ENCODE peak calls at places on chromosomes 11 and 22, in six cellular contexts. One of them, this sample, is unnamed.

GRCh38 chr11:42315846-42316245 is 856.4 kb upstream of the LRRC4C start:
- DNase-seq in body of pancreas: no peak
- DNase-seq in AG09319: no peak
- DNase-seq in brain microvascular endothelial cell: peak; percentile 56
- DNase-seq in cardiac fibroblast: peak; percentile 21
- DNase-seq in lung: no peak
- DNase-seq in this sample: no peak

GRCh38 chr11:37442576-37442975 is 844.5 kb upstream of the RAG2 start:
- DNase-seq in lung: no peak
- DNase-seq in AG09319: no peak
- DNase-seq in brain microvascular endothelial cell: no peak
- DNase-seq in cardiac fibroblast: no peak
- DNase-seq in body of pancreas: no peak
- DNase-seq in this sample: no peak

GRCh38 chr22:21796863-21797262 is 61.3 kb upstream of the YPEL1 start:
- DNase-seq in brain microvascular endothelial cell: no peak
- DNase-seq in lung: no peak
- DNase-seq in cardiac fibroblast: no peak
- DNase-seq in body of pancreas: no peak
- DNase-seq in AG09319: no peak
- DNase-seq in this sample: no peak

GRCh38 chr11:2809854-2810253 is 75.7 kb downstream of the CDKN1C start:
- DNase-seq in lung: no peak
- DNase-seq in AG09319: no peak
- DNase-seq in cardiac fibroblast: no peak
- DNase-seq in body of pancreas: no peak
- DNase-seq in brain microvascular endothelial cell: no peak
- DNase-seq in this sample: no peak

GRCh38 chr22:41862160-41862529 is 29.2 kb downstream of the SREBF2 start:
- DNase-seq in body of pancreas: no peak
- DNase-seq in cardiac fibroblast: peak; percentile 34
- DNase-seq in AG09319: no peak
- DNase-seq in lung: no peak
- DNase-seq in brain microvascular endothelial cell: no peak
- DNase-seq in this sample: no peak

GRCh38 chr11:76695133-76695532 is 24.6 kb upstream of the LRRC32 start:
- DNase-seq in AG09319: no peak
- DNase-seq in brain microvascular endothelial cell: no peak
- DNase-seq in body of pancreas: no peak
- DNase-seq in cardiac fibroblast: no peak
- DNase-seq in lung: no peak
- DNase-seq in this sample: no peak

GRCh38 chr11:36493332-36493731 is 16.7 kb downstream of the TRAF6 start:
- DNase-seq in lung: no peak
- DNase-seq in brain microvascular endothelial cell: no peak
- DNase-seq in cardiac fibroblast: no peak
- DNase-seq in AG09319: no peak
- DNase-seq in body of pancreas: no peak
- DNase-seq in this sample: no peak

GRCh38 chr11:122803716-122804115 is 34.6 kb upstream of the CRTAM start:
- DNase-seq in brain microvascular endothelial cell: no peak
- DNase-seq in lung: no peak
- DNase-seq in AG09319: no peak
- DNase-seq in cardiac fibroblast: no peak
- DNase-seq in body of pancreas: no peak
- DNase-seq in this sample: no peak

GRCh38 chr11:19605500-19606371 is 106.9 kb upstream of the NAV2 start:
- DNase-seq in lung: no peak
- DNase-seq in AG09319: peak; percentile 40
- DNase-seq in cardiac fibroblast: peak; percentile 93
- DNase-seq in body of pancreas: no peak
- DNase-seq in brain microvascular endothelial cell: no peak
- DNase-seq in this sample: no peak

GRCh38 chr11:33652001-33652400 is 48.6 kb downstream of the C11orf91 start:
- DNase-seq in AG09319: no peak
- DNase-seq in lung: no peak
- DNase-seq in body of pancreas: no peak
- DNase-seq in cardiac fibroblast: no peak
- DNase-seq in brain microvascular endothelial cell: no peak
- DNase-seq in this sample: no peak

GRCh38 chr11:32034149-32034548 is 56.7 kb upstream of the RCN1 start:
- DNase-seq in lung: no peak
- DNase-seq in cardiac fibroblast: peak; percentile 86
- DNase-seq in AG09319: peak; percentile 70
- DNase-seq in body of pancreas: no peak
- DNase-seq in brain microvascular endothelial cell: peak; percentile 99
- DNase-seq in this sample: no peak

GRCh38 chr11:67572747-67573419 is 10.7 kb upstream of the GSTP1 start:
- DNase-seq in AG09319: peak; percentile 15
- DNase-seq in body of pancreas: peak; percentile 75
- DNase-seq in cardiac fibroblast: peak; percentile 65
- DNase-seq in brain microvascular endothelial cell: peak; percentile 45
- DNase-seq in lung: peak; percentile 67
- DNase-seq in this sample: peak; percentile 44

GRCh38 chr11:64534391-64534801 is 56.6 kb upstream of the SLC22A12 start:
- DNase-seq in brain microvascular endothelial cell: no peak
- DNase-seq in AG09319: no peak
- DNase-seq in body of pancreas: no peak
- DNase-seq in lung: no peak
- DNase-seq in cardiac fibroblast: no peak
- DNase-seq in this sample: no peak

GRCh38 chr11:975824-976223 is 50.2 kb downstream of the AP2A2 start:
- DNase-seq in lung: no peak
- DNase-seq in brain microvascular endothelial cell: peak; percentile 22
- DNase-seq in AG09319: no peak
- DNase-seq in body of pancreas: no peak
- DNase-seq in cardiac fibroblast: peak; percentile 59
- DNase-seq in this sample: no peak

GRCh38 chr11:131025421-131026126 is 109.3 kb upstream of the SNX19 start:
- DNase-seq in cardiac fibroblast: no peak
- DNase-seq in AG09319: no peak
- DNase-seq in body of pancreas: no peak
- DNase-seq in lung: no peak
- DNase-seq in brain microvascular endothelial cell: no peak
- DNase-seq in this sample: no peak

GRCh38 chr22:46575915-46576555 is 38.6 kb upstream of the CELSR1 start:
- DNase-seq in AG09319: no peak
- DNase-seq in brain microvascular endothelial cell: no peak
- DNase-seq in body of pancreas: no peak
- DNase-seq in lung: peak; percentile 75
- DNase-seq in cardiac fibroblast: no peak
- DNase-seq in this sample: no peak

GRCh38 chr11:83768476-83768875 is 482.3 kb upstream of the CCDC90B start:
- DNase-seq in cardiac fibroblast: no peak
- DNase-seq in lung: no peak
- DNase-seq in AG09319: no peak
- DNase-seq in brain microvascular endothelial cell: no peak
- DNase-seq in body of pancreas: no peak
- DNase-seq in this sample: no peak

GRCh38 chr11:132028380-132029240 is 658.2 kb downstream of the NTM start:
- DNase-seq in AG09319: no peak
- DNase-seq in body of pancreas: peak; percentile 64
- DNase-seq in lung: no peak
- DNase-seq in brain microvascular endothelial cell: no peak
- DNase-seq in cardiac fibroblast: no peak
- DNase-seq in this sample: no peak

GRCh38 chr11:124757320-124757719 is 4.8 kb downstream of the ESAM start:
- DNase-seq in cardiac fibroblast: no peak
- DNase-seq in AG09319: no peak
- DNase-seq in lung: no peak
- DNase-seq in brain microvascular endothelial cell: no peak
- DNase-seq in body of pancreas: no peak
- DNase-seq in this sample: no peak

GRCh38 chr11:119739975-119740374 is 11.0 kb upstream of the NECTIN1 start:
- DNase-seq in lung: no peak
- DNase-seq in AG09319: no peak
- DNase-seq in brain microvascular endothelial cell: no peak
- DNase-seq in body of pancreas: peak; percentile 88
- DNase-seq in cardiac fibroblast: no peak
- DNase-seq in this sample: no peak

GRCh38 chr11:1632053-1632714 is 2.6 kb downstream of the KRTAP5-5 start:
- DNase-seq in lung: no peak
- DNase-seq in body of pancreas: peak; percentile 66
- DNase-seq in brain microvascular endothelial cell: no peak
- DNase-seq in AG09319: no peak
- DNase-seq in cardiac fibroblast: no peak
- DNase-seq in this sample: no peak

GRCh38 chr22:29793396-29793795 is 26.2 kb downstream of the UQCR10 start:
- DNase-seq in body of pancreas: no peak
- DNase-seq in brain microvascular endothelial cell: no peak
- DNase-seq in cardiac fibroblast: no peak
- DNase-seq in AG09319: no peak
- DNase-seq in lung: no peak
- DNase-seq in this sample: no peak

GRCh38 chr11:12508151-12508740 is 130.9 kb downstream of the PARVA start:
- DNase-seq in cardiac fibroblast: peak; percentile 89
- DNase-seq in lung: no peak
- DNase-seq in brain microvascular endothelial cell: peak; percentile 35
- DNase-seq in body of pancreas: no peak
- DNase-seq in AG09319: peak; percentile 70
- DNase-seq in this sample: no peak

GRCh38 chr11:20112291-20113146 is 47.8 kb downstream of the DBX1 start:
- DNase-seq in lung: peak; percentile 65
- DNase-seq in cardiac fibroblast: peak; percentile 91
- DNase-seq in brain microvascular endothelial cell: peak; percentile 92
- DNase-seq in AG09319: peak; percentile 73
- DNase-seq in body of pancreas: peak; percentile 73
- DNase-seq in this sample: no peak

GRCh38 chr11:43101113-43101512 is 210.7 kb upstream of the API5 start:
- DNase-seq in brain microvascular endothelial cell: no peak
- DNase-seq in AG09319: no peak
- DNase-seq in cardiac fibroblast: no peak
- DNase-seq in lung: no peak
- DNase-seq in body of pancreas: no peak
- DNase-seq in this sample: no peak

GRCh38 chr22:47192106-47192650 is 429.7 kb downstream of the TBC1D22A start:
- DNase-seq in body of pancreas: peak; percentile 8
- DNase-seq in brain microvascular endothelial cell: no peak
- DNase-seq in AG09319: no peak
- DNase-seq in cardiac fibroblast: no peak
- DNase-seq in lung: no peak
- DNase-seq in this sample: no peak

GRCh38 chr11:109075976-109076375 is 346.0 kb upstream of the C11orf87 start:
- DNase-seq in AG09319: no peak
- DNase-seq in cardiac fibroblast: peak; percentile 53
- DNase-seq in body of pancreas: no peak
- DNase-seq in brain microvascular endothelial cell: no peak
- DNase-seq in lung: no peak
- DNase-seq in this sample: no peak

GRCh38 chr11:109073032-109073822 is 348.8 kb upstream of the C11orf87 start:
- DNase-seq in body of pancreas: no peak
- DNase-seq in brain microvascular endothelial cell: no peak
- DNase-seq in cardiac fibroblast: no peak
- DNase-seq in AG09319: no peak
- DNase-seq in lung: no peak
- DNase-seq in this sample: no peak

GRCh38 chr11:109076870-109077269 is 345.1 kb upstream of the C11orf87 start:
- DNase-seq in brain microvascular endothelial cell: no peak
- DNase-seq in lung: no peak
- DNase-seq in cardiac fibroblast: peak; percentile 26
- DNase-seq in body of pancreas: no peak
- DNase-seq in AG09319: no peak
- DNase-seq in this sample: no peak

GRCh38 chr11:109071712-109072524 is 350.1 kb upstream of the C11orf87 start:
- DNase-seq in cardiac fibroblast: peak; percentile 95
- DNase-seq in AG09319: no peak
- DNase-seq in body of pancreas: peak; percentile 18
- DNase-seq in brain microvascular endothelial cell: no peak
- DNase-seq in lung: no peak
- DNase-seq in this sample: no peak

DNA sequence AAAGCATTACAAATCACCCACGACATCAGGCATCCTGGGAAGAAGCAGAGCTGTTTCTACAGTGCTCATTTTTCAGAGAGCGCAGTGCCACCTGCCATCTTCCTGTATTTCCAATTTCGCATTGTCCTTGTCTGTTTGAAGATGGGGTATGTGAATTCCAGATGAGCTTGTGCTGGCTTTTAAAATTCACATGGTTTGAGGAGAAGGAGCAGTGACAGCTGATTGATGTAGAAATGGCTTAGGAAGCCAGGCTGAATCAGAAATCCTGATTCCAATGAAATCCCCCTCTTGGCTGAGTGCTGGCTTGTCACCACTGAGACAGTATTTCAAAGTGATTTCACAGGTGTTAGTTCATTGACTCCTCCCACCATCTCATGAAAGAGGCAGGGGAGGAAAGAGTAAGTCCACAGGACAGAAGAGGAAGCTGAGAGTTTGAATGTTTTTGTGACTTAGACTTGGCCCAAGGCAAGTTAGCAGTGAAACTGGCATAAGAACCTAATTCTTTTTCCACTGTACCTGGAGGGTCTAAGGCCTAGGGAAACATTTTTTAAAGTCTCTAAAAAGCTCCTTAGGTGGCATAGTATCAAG is 344.6 kb upstream of the C11orf87 start:
- DNase-seq in body of pancreas: no peak
- DNase-seq in cardiac fibroblast: no peak
- DNase-seq in lung: no peak
- DNase-seq in AG09319: no peak
- DNase-seq in brain microvascular endothelial cell: no peak
- DNase-seq in this sample: no peak
- TF ChIP-seq CTCF in body of pancreas: no peak
- TF ChIP-seq CTCF in cardiac fibroblast: no peak
- TF ChIP-seq CTCF in lung: no peak
- TF ChIP-seq CTCF in AG09319: no peak
- TF ChIP-seq CTCF in brain microvascular endothelial cell: no peak
- TF ChIP-seq CTCF in this sample: no peak

GRCh38 chr11:100631316-100631715 is 55.8 kb upstream of the ARHGAP42 start:
- DNase-seq in AG09319: no peak
- DNase-seq in brain microvascular endothelial cell: no peak
- DNase-seq in body of pancreas: no peak
- DNase-seq in lung: no peak
- DNase-seq in cardiac fibroblast: no peak
- DNase-seq in this sample: no peak
- TF ChIP-seq CTCF in AG09319: no peak
- TF ChIP-seq CTCF in brain microvascular endothelial cell: no peak
- TF ChIP-seq CTCF in body of pancreas: no peak
- TF ChIP-seq CTCF in lung: no peak
- TF ChIP-seq CTCF in cardiac fibroblast: no peak
- TF ChIP-seq CTCF in this sample: no peak

GRCh38 chr11:111917312-111917711 is 1.4 kb upstream of the C11orf52 start:
- DNase-seq in body of pancreas: no peak
- DNase-seq in lung: no peak
- DNase-seq in cardiac fibroblast: no peak
- DNase-seq in brain microvascular endothelial cell: no peak
- DNase-seq in AG09319: no peak
- DNase-seq in this sample: no peak
- TF ChIP-seq CTCF in body of pancreas: no peak
- TF ChIP-seq CTCF in lung: no peak
- TF ChIP-seq CTCF in cardiac fibroblast: no peak
- TF ChIP-seq CTCF in brain microvascular endothelial cell: no peak
- TF ChIP-seq CTCF in AG09319: no peak
- TF ChIP-seq CTCF in this sample: no peak

DNA sequence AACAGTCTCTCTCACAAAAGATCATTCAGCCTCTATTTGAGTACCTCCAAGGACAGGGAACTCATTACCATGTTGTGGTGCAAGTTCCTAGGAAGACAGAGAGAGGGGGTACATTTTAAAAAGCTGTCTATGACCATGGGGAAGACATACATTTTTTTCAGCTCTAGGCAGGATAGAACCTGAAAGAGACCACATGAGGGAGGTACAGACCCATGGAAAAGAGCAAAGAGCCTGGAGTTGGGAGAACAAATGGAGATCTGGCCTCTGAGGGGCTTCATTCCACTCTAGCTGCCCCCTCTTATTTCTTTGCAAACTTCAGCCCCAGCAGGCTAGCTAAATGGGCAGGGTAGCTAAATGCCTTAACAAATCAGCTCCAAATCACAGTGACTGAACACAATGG is 36.3 kb downstream of the KCNC1 start:
- DNase-seq in lung: no peak
- DNase-seq in AG09319: no peak
- DNase-seq in brain microvascular endothelial cell: no peak
- DNase-seq in cardiac fibroblast: peak; percentile 6
- DNase-seq in body of pancreas: no peak
- DNase-seq in this sample: no peak
- TF ChIP-seq CTCF in lung: no peak
- TF ChIP-seq CTCF in AG09319: peak; percentile 36
- TF ChIP-seq CTCF in brain microvascular endothelial cell: peak; percentile 38
- TF ChIP-seq CTCF in cardiac fibroblast: no peak
- TF ChIP-seq CTCF in body of pancreas: no peak
- TF ChIP-seq CTCF in this sample: no peak